ENCODE peak calls at places on chromosome 10, in seven cellular contexts. Z is adrenal gland, N is suprapubic skin, C is ovary, M is K562, F is Peyer's patch, Y is testis. G is an unnamed sample.

GRCh38 chr10:93458821-93459257 is 23.3 kb downstream of the MYOF start:
- DNase-seq in N (peak), Y (peak), M (no peak), C (peak), F (no peak), Z (peak), G (peak)

GRCh38 chr10:36181421-36181820 is 539.3 kb upstream of the FZD8 start:
- DNase-seq in C (no peak), Y (no peak), Z (no peak), F (no peak), M (no peak), N (no peak), G (no peak)

GRCh38 chr10:84329094-84329611 is 764 bp downstream of the CCSER2 start:
- DNase-seq in Z (no peak), C (no peak), N (no peak), M (peak), F (no peak), Y (peak), G (no peak)

GRCh38 chr10:43892062-43892765 is 243.5 kb upstream of the ZNF32 start:
- DNase-seq in N (no peak), Y (no peak), M (no peak), C (no peak), Z (no peak), F (no peak), G (no peak)

GRCh38 chr10:114631678-114632417 is 26.2 kb downstream of the ABLIM1 start:
- DNase-seq in M (peak), C (peak), F (peak), N (no peak), Z (peak), Y (peak), G (no peak)

GRCh38 chr10:103781329-103782061 is 73.9 kb downstream of the SH3PXD2A start:
- DNase-seq in M (peak), N (no peak), C (no peak), Y (no peak), Z (no peak), F (no peak), G (peak)

GRCh38 chr10:133438711-133439273 is 14.4 kb upstream of the SPRN start:
- DNase-seq in Y (no peak), Z (no peak), N (no peak), M (peak), F (no peak), C (no peak), G (peak)

GRCh38 chr10:47368431-47369180 is 15.5 kb downstream of the ZNF488 start:
- DNase-seq in Z (no peak), F (peak), C (no peak), Y (peak), M (no peak), N (peak), G (no peak)

GRCh38 chr10:21423338-21423737 is 102.1 kb downstream of the SKIDA1 start:
- DNase-seq in Y (no peak), N (no peak), C (no peak), F (no peak), M (no peak), Z (no peak), G (no peak)

GRCh38 chr10:80172896-80173295 is 32.4 kb downstream of the ANXA11 start:
- DNase-seq in C (no peak), Y (no peak), M (no peak), Z (no peak), F (peak), N (no peak), G (no peak)

GRCh38 chr10:62816179-62817119 is at the start of gene EGR2:
- DNase-seq in F (peak), C (peak), Y (peak), M (peak), Z (peak), N (peak), G (peak)

GRCh38 chr10:35074266-35074665 is 15.9 kb downstream of the CUL2 start:
- DNase-seq in Y (no peak), C (no peak), N (no peak), Z (no peak), F (no peak), M (no peak), G (peak)

GRCh38 chr10:82643076-82643475 is 768.1 kb downstream of the NRG3 start:
- DNase-seq in N (no peak), Z (no peak), M (no peak), Y (no peak), F (no peak), C (no peak), G (no peak)

GRCh38 chr10:117818696-117819095 is 228.0 kb downstream of the RAB11FIP2 start:
- DNase-seq in N (no peak), Z (no peak), F (no peak), C (no peak), Y (no peak), M (no peak), G (no peak)

GRCh38 chr10:6204341-6205191 is 1.8 kb downstream of the PFKFB3 start:
- DNase-seq in Y (peak), M (no peak), F (no peak), N (no peak), Z (peak), C (peak), G (no peak)

GRCh38 chr10:58625070-58625469 is 112.4 kb downstream of the BICC1 start:
- DNase-seq in F (no peak), Y (no peak), Z (no peak), N (no peak), C (no peak), M (no peak), G (no peak)

GRCh38 chr10:132516771-132517725 is 20.5 kb upstream of the INPP5A start:
- DNase-seq in Y (peak), M (peak), Z (peak), F (peak), C (peak), N (peak), G (peak)

GRCh38 chr10:46222364-46222935 is 64.3 kb upstream of the ANTXRL start:
- DNase-seq in F (no peak), N (no peak), Y (no peak), Z (no peak), C (no peak), M (no peak), G (no peak)

GRCh38 chr10:100781145-100781665 is 35.8 kb downstream of the PAX2 start:
- DNase-seq in C (no peak), F (no peak), Y (no peak), M (no peak), Z (no peak), N (no peak), G (no peak)

GRCh38 chr10:120552262-120552661 is 95.2 kb downstream of the PLPP4 start:
- DNase-seq in C (no peak), F (no peak), M (no peak), Z (no peak), Y (no peak), N (no peak), G (no peak)

GRCh38 chr10:73095479-73096021 is 1.1 kb downstream of the P4HA1 start:
- DNase-seq in F (no peak), C (peak), M (peak), Z (peak), Y (peak), N (peak), G (no peak)

DNA sequence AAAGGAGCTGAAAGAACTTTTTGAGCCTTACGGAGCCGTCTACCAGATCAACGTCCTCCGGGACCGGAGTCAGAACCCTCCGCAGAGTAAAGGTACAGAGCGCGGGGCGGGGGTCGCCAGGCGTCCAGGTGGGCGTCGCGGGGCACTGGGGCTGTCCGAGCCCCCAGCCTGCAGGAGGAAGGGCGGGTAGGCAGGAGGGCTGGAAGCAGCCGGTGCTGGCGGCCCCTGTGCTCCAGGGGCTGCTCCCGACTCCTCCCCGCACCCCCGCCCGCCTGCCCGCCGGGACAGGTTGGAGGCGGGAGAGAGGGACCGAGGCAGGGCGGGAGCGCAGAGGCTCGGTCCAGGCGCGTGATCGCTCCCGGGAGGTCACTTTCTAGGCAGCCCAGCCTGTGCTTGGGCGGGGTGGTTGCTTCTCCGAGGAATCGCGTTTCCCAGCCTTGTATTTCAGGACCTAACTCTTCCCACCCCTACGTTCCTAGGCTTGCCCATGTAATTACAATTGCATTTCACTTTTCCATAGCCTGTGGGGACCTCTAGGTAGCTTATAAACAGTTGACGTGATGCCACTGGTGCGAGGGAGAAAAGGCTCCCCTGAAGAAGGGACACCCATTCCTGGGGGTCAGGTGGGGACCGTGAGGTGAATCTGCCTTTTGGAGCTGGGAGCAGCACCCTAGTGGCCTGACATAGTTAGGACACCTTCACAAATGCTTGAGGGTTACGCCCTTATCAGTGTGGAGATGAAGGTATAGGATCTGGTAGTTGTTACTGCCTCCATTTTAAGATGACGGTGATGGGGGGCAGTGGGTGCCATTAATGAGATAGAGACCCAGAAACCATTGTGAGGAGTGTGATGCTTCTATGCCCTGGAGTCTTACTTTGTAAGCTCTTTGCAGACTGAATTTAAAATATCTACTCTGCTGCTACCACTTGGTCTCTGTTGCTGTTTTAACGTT is 148.2 kb downstream of the CELF2 start:
- DNase-seq in Z (no peak), N (peak), F (peak), C (peak), M (peak), Y (peak), G (peak)
- TF ChIP-seq POLR2A in Z (no peak), N (peak), F (peak), C (peak), M (no peak), Y (no peak), G (no peak)

DNA sequence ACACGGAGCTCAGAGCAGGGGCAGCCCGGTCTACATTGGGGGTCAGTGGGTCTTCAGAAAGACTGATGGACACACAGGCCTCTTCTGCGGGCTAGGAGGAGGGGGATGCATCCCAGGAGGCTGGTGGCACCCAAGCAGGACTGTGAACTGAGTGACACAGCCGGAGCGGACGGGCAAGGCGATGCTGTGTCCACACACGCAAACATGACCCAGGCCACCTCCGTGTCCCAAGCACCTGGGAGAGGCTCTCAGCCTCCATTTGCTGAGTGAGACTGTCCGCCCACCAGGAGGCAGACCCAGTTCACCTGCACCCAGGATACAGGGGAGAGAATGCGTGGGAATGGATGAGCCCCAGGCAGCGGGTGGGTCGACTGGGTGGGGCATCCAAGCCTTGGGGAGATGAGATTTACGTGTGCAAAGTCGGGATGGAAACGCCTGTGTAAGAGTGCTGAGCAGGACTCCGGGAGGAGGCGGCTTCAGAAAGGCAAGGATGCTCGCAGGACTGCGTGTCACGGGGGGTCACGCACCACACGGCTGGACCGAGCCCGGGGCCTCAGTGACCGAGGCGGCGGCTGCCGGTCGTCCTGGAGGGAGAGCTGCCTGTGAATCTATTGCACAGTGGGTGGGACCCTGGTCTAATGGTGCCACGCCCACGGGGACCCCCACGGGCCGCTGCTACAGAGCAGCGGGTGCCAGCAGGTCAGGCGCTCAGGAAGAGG is 262.8 kb downstream of the ADARB2 start:
- DNase-seq in Z (no peak), M (no peak), C (no peak), F (no peak), N (no peak), Y (no peak), G (no peak)
- TF ChIP-seq POLR2A in Z (no peak), M (no peak), C (no peak), F (no peak), N (no peak), Y (no peak), G (no peak)

GRCh38 chr10:25047088-25047487 is 30.7 kb downstream of the THNSL1 start:
- DNase-seq in M (no peak), Y (no peak), Z (no peak), C (no peak), N (no peak), F (no peak), G (no peak)
- TF ChIP-seq POLR2A in M (no peak), Y (no peak), Z (no peak), C (no peak), N (no peak), F (no peak), G (no peak)

DNA sequence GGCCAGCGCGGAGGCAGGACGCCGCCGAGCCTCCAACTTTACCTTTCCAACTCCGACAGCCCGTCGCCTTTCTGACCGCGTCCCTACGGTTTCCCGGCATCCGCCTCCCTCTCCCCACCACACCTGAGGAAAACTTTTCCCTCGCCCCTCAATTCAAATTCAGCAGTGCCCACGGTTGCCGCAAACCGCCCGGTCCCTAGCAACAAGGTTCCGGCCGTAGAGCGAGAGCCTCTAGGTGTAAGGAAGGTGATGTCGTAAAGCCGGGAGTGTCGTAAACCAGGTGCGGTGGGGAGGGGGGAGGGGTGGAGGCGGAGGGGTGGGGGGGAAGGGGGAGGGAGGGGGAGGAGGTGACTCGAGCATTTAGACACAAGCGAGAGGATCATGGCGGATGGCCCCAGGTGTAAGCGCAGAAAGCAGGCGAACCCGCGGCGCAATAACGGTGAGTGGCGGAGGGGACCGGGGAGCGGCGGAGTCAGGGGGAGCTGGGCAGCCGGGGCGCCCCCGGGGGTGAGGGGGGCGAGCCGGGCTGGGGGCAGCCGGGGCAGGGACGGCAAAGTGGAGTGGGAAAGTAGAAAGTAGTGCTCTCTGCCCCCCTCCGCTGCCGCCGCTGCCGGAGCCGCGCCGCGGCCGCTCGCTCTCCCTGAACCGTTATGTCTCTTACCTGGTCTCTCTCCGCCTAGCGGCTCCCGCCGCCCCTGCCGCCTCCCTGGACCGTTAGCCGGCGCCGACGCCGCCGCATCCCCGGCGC is at the start of gene ZEB1:
- DNase-seq in N (peak), C (peak), Y (peak), Z (peak), F (peak), M (peak), G (peak)
- TF ChIP-seq POLR2A in N (no peak), C (peak), Y (no peak), Z (no peak), F (peak), M (peak), G (peak)

GRCh38 chr10:86668297-86669165 is at the start of gene LDB3:
- DNase-seq in Z (no peak), C (peak), Y (no peak), F (no peak), N (no peak), M (no peak), G (peak)
- TF ChIP-seq POLR2A in Z (no peak), C (no peak), Y (no peak), F (no peak), N (no peak), M (no peak), G (no peak)

GRCh38 chr10:110409926-110410325 is 87.8 kb upstream of the DUSP5 start:
- DNase-seq in Z (no peak), C (no peak), F (no peak), M (no peak), N (no peak), Y (no peak), G (no peak)
- TF ChIP-seq POLR2A in Z (no peak), C (no peak), F (no peak), M (no peak), N (no peak), Y (no peak), G (no peak)

GRCh38 chr10:70478191-70479160 is at the start of gene PALD1:
- DNase-seq in N (peak), C (peak), M (peak), F (peak), Y (peak), Z (peak), G (no peak)
- TF ChIP-seq POLR2A in N (no peak), C (peak), M (no peak), F (no peak), Y (no peak), Z (no peak), G (no peak)

G was measured in H54.